ENCODE peak calls at places on chromosomes 13 and 19, in four cellular contexts. One of them, this sample, is unnamed.

GRCh38 chr19:38263696-38264485 is 482 bp upstream of the SPINT2 start:
- DNase-seq in activated B cell treated with CpG ODN at 0.5 μM for 24 hours: peak
- DNase-seq in HEK293T: no peak
- DNase-seq in endodermal cell: peak
- DNase-seq in this sample: no peak

GRCh38 chr19:47723573-47723923 is 10.3 kb downstream of the EHD2 start:
- DNase-seq in activated B cell treated with CpG ODN at 0.5 μM for 24 hours: no peak
- DNase-seq in HEK293T: no peak
- DNase-seq in endodermal cell: no peak
- DNase-seq in this sample: peak

GRCh38 chr13:78022164-78022877 is 103.7 kb upstream of the EDNRB start:
- DNase-seq in activated B cell treated with CpG ODN at 0.5 μM for 24 hours: peak
- DNase-seq in HEK293T: no peak
- DNase-seq in endodermal cell: no peak
- DNase-seq in this sample: no peak

GRCh38 chr19:51710163-51710562 is 13.6 kb downstream of the HAS1 start:
- DNase-seq in activated B cell treated with CpG ODN at 0.5 μM for 24 hours: no peak
- DNase-seq in HEK293T: no peak
- DNase-seq in endodermal cell: no peak
- DNase-seq in this sample: no peak

GRCh38 chr19:14089412-14089661 is 1.2 kb downstream of the SAMD1 start:
- DNase-seq in activated B cell treated with CpG ODN at 0.5 μM for 24 hours: no peak
- DNase-seq in HEK293T: no peak
- DNase-seq in endodermal cell: peak
- DNase-seq in this sample: no peak

GRCh38 chr13:51675385-51675784 is 91.1 kb downstream of the WDFY2 start:
- DNase-seq in activated B cell treated with CpG ODN at 0.5 μM for 24 hours: no peak
- DNase-seq in HEK293T: no peak
- DNase-seq in endodermal cell: no peak
- DNase-seq in this sample: no peak

GRCh38 chr13:21095311-21095710 is 33.9 kb upstream of the LATS2 start:
- DNase-seq in activated B cell treated with CpG ODN at 0.5 μM for 24 hours: no peak
- DNase-seq in HEK293T: no peak
- DNase-seq in endodermal cell: no peak
- DNase-seq in this sample: no peak

GRCh38 chr19:20315543-20315942 is 148.5 kb downstream of the ZNF486 start:
- DNase-seq in activated B cell treated with CpG ODN at 0.5 μM for 24 hours: no peak
- DNase-seq in HEK293T: no peak
- DNase-seq in endodermal cell: no peak
- DNase-seq in this sample: no peak

GRCh38 chr19:33290956-33291622 is 11.2 kb downstream of the CEBPA start:
- DNase-seq in activated B cell treated with CpG ODN at 0.5 μM for 24 hours: no peak
- DNase-seq in HEK293T: no peak
- DNase-seq in endodermal cell: no peak
- DNase-seq in this sample: no peak

GRCh38 chr19:33558846-33559245 is 37.3 kb upstream of the PEPD start:
- DNase-seq in activated B cell treated with CpG ODN at 0.5 μM for 24 hours: no peak
- DNase-seq in HEK293T: no peak
- DNase-seq in endodermal cell: no peak
- DNase-seq in this sample: peak

GRCh38 chr13:36275190-36276002 is 22.2 kb downstream of the CCDC169 start:
- DNase-seq in activated B cell treated with CpG ODN at 0.5 μM for 24 hours: no peak
- DNase-seq in HEK293T: peak
- DNase-seq in endodermal cell: no peak
- DNase-seq in this sample: no peak

GRCh38 chr19:32397736-32398135 is 7.8 kb upstream of the DPY19L3 start:
- DNase-seq in activated B cell treated with CpG ODN at 0.5 μM for 24 hours: no peak
- DNase-seq in HEK293T: no peak
- DNase-seq in endodermal cell: no peak
- DNase-seq in this sample: no peak

GRCh38 chr13:40813662-40814454 is 24.4 kb downstream of the SLC25A15 start:
- DNase-seq in activated B cell treated with CpG ODN at 0.5 μM for 24 hours: no peak
- DNase-seq in HEK293T: peak
- DNase-seq in endodermal cell: peak
- DNase-seq in this sample: no peak